ENCODE peak calls at places on chromosomes 3 and 15, in nine cellular contexts. One of them, this sample, is unnamed.

GRCh38 chr3:38153221-38153620 is 12.1 kb upstream of the OXSR1 start:
- DNase-seq in natural killer cell: no peak
- DNase-seq in A549: no peak
- DNase-seq in right atrium auricular region: no peak
- DNase-seq in cardiac muscle cell: no peak
- DNase-seq in brain microvascular endothelial cell: no peak
- DNase-seq in GM12864: no peak
- DNase-seq in fibroblast of mammary gland: no peak
- DNase-seq in BJ: no peak
- DNase-seq in this sample: no peak

GRCh38 chr15:25176991-25177954 is 222.5 kb downstream of the SNRPN start:
- DNase-seq in BJ: no peak
- DNase-seq in A549: no peak
- DNase-seq in GM12864: no peak
- DNase-seq in natural killer cell: peak
- DNase-seq in fibroblast of mammary gland: no peak
- DNase-seq in cardiac muscle cell: no peak
- DNase-seq in right atrium auricular region: peak
- DNase-seq in brain microvascular endothelial cell: no peak
- DNase-seq in this sample: no peak

GRCh38 chr3:171044828-171045793 is 18.6 kb upstream of the SLC2A2 start:
- DNase-seq in A549: peak
- DNase-seq in natural killer cell: no peak
- DNase-seq in GM12864: no peak
- DNase-seq in brain microvascular endothelial cell: peak
- DNase-seq in BJ: peak
- DNase-seq in cardiac muscle cell: peak
- DNase-seq in right atrium auricular region: no peak
- DNase-seq in fibroblast of mammary gland: peak
- DNase-seq in this sample: peak

GRCh38 chr3:67595424-67595823 is 59.0 kb downstream of the SUCLG2 start:
- DNase-seq in BJ: no peak
- DNase-seq in fibroblast of mammary gland: no peak
- DNase-seq in A549: no peak
- DNase-seq in natural killer cell: no peak
- DNase-seq in cardiac muscle cell: no peak
- DNase-seq in GM12864: no peak
- DNase-seq in brain microvascular endothelial cell: no peak
- DNase-seq in right atrium auricular region: no peak
- DNase-seq in this sample: no peak

GRCh38 chr3:10534066-10534465 is 28.7 kb upstream of the ATP2B2 start:
- DNase-seq in cardiac muscle cell: no peak
- DNase-seq in A549: no peak
- DNase-seq in BJ: no peak
- DNase-seq in right atrium auricular region: peak
- DNase-seq in brain microvascular endothelial cell: no peak
- DNase-seq in fibroblast of mammary gland: no peak
- DNase-seq in GM12864: no peak
- DNase-seq in natural killer cell: peak
- DNase-seq in this sample: no peak

GRCh38 chr15:62572797-62573196 is 407.7 kb upstream of the C2CD4B start:
- DNase-seq in brain microvascular endothelial cell: no peak
- DNase-seq in BJ: no peak
- DNase-seq in natural killer cell: no peak
- DNase-seq in cardiac muscle cell: no peak
- DNase-seq in A549: no peak
- DNase-seq in right atrium auricular region: no peak
- DNase-seq in GM12864: no peak
- DNase-seq in fibroblast of mammary gland: no peak
- DNase-seq in this sample: no peak

GRCh38 chr3:69324362-69325025 is 61.4 kb downstream of the FRMD4B start:
- DNase-seq in BJ: no peak
- DNase-seq in natural killer cell: no peak
- DNase-seq in A549: no peak
- DNase-seq in cardiac muscle cell: no peak
- DNase-seq in fibroblast of mammary gland: no peak
- DNase-seq in right atrium auricular region: no peak
- DNase-seq in brain microvascular endothelial cell: no peak
- DNase-seq in GM12864: no peak
- DNase-seq in this sample: no peak

GRCh38 chr3:73295511-73296257 is 234.2 kb downstream of the EBLN2 start:
- DNase-seq in natural killer cell: no peak
- DNase-seq in brain microvascular endothelial cell: no peak
- DNase-seq in cardiac muscle cell: no peak
- DNase-seq in right atrium auricular region: no peak
- DNase-seq in GM12864: no peak
- DNase-seq in A549: no peak
- DNase-seq in BJ: no peak
- DNase-seq in fibroblast of mammary gland: no peak
- DNase-seq in this sample: no peak

GRCh38 chr3:190840146-190840545 is 22.3 kb downstream of the GMNC start:
- DNase-seq in BJ: no peak
- DNase-seq in fibroblast of mammary gland: peak
- DNase-seq in right atrium auricular region: no peak
- DNase-seq in A549: no peak
- DNase-seq in cardiac muscle cell: peak
- DNase-seq in natural killer cell: no peak
- DNase-seq in brain microvascular endothelial cell: no peak
- DNase-seq in GM12864: no peak
- DNase-seq in this sample: peak

DNA sequence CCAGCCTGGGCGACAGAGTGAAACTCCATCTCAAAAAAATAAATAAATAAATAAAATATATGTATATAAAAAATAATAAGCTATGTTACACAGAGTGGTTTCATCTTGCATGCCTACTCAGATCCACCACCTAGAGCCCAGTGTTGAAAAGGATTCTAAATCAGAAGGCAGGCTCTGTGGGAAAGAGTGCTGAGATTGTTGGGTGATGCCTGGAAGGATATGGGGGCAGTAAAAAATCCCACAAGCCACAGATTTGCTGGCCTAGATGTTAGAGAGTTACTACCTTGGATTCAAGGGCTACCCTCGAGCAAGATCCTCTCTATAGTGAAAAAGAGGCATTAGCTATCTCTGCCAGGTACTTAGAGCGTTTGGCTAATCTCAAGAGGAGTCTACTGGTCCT is 144.3 kb downstream of the STAC start:
- DNase-seq in cardiac muscle cell: no peak
- DNase-seq in brain microvascular endothelial cell: no peak
- DNase-seq in GM12864: no peak
- DNase-seq in right atrium auricular region: no peak
- DNase-seq in fibroblast of mammary gland: no peak
- DNase-seq in A549: no peak
- DNase-seq in natural killer cell: no peak
- DNase-seq in BJ: no peak
- DNase-seq in this sample: no peak
- TF ChIP-seq CTCF in cardiac muscle cell: no peak
- TF ChIP-seq CTCF in brain microvascular endothelial cell: no peak
- TF ChIP-seq CTCF in GM12864: no peak
- TF ChIP-seq CTCF in right atrium auricular region: no peak
- TF ChIP-seq CTCF in fibroblast of mammary gland: no peak
- TF ChIP-seq CTCF in A549: no peak
- TF ChIP-seq CTCF in natural killer cell: no peak
- TF ChIP-seq CTCF in BJ: no peak
- TF ChIP-seq CTCF in this sample: no peak

DNA sequence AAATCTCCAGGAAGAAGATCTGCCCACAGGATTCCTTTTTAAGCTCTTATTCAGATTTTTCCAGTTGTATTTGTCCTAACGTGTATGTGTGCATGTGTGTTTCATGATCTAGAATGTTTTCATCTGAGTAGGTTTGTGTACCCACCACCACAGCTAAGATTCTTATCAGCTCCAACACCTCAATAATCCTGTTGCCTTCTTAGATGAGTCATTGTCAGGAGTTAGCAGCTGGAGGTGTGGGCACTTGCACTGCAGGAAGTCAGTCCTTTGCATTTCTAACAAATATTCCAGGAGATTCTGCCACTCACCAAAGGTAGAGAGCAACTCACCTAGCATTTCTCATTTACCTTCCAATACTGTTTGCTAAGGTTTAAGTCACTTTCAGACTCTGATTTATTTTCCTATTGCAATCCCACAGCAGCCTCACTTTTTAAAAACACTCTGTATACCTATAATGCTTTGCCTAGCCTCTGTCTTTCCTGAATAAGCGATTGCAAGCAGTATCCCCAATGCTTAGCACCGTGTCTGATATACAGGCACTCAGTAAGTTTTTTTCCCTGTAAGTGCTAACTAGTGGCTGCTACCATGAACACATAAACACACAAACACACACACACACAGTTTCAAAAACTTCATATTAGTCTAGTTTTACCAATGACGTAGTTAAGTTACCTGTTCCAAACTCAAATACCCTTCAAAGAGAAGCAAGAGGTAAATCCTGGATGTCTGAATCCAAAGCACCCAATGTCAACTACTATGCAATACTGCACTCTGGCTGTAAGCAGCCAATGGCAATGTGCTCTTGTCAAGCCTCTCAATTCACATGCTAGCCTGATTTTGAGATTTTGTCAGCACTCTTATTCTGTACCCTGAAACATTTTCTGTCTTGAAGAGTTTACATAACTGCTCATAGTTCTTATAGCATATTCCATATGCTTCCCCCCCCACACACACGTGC is 713.5 kb upstream of the LMCD1 start:
- DNase-seq in A549: no peak
- DNase-seq in natural killer cell: no peak
- DNase-seq in right atrium auricular region: no peak
- DNase-seq in BJ: no peak
- DNase-seq in GM12864: no peak
- DNase-seq in cardiac muscle cell: peak
- DNase-seq in fibroblast of mammary gland: no peak
- DNase-seq in brain microvascular endothelial cell: no peak
- DNase-seq in this sample: peak
- TF ChIP-seq CTCF in A549: no peak
- TF ChIP-seq CTCF in natural killer cell: no peak
- TF ChIP-seq CTCF in right atrium auricular region: no peak
- TF ChIP-seq CTCF in BJ: no peak
- TF ChIP-seq CTCF in GM12864: no peak
- TF ChIP-seq CTCF in cardiac muscle cell: no peak
- TF ChIP-seq CTCF in fibroblast of mammary gland: no peak
- TF ChIP-seq CTCF in brain microvascular endothelial cell: no peak
- TF ChIP-seq CTCF in this sample: no peak

DNA sequence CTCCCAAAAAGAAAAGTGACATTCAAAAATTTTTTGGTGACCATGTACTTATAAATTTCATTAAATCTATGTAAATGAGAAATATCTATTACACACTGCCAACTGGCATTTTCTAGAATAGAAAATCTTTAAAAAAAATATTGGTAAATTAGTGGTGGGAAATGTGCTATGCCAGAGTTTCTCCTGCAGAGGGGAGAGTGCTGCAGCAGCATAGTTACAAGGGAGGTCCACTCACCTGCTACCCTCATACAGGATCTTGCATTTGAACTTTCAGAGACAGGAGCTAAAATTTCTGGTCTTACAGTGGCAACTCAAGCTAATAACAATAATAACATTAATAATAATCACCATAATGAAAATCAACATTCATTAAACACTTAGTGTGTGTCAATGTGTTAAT is 459.6 kb downstream of the NSUN3 start:
- DNase-seq in A549: no peak
- DNase-seq in brain microvascular endothelial cell: no peak
- DNase-seq in natural killer cell: no peak
- DNase-seq in cardiac muscle cell: no peak
- DNase-seq in GM12864: no peak
- DNase-seq in fibroblast of mammary gland: no peak
- DNase-seq in BJ: no peak
- DNase-seq in right atrium auricular region: no peak
- DNase-seq in this sample: no peak
- TF ChIP-seq CTCF in A549: no peak
- TF ChIP-seq CTCF in brain microvascular endothelial cell: peak
- TF ChIP-seq CTCF in natural killer cell: no peak
- TF ChIP-seq CTCF in cardiac muscle cell: no peak
- TF ChIP-seq CTCF in GM12864: no peak
- TF ChIP-seq CTCF in fibroblast of mammary gland: no peak
- TF ChIP-seq CTCF in BJ: no peak
- TF ChIP-seq CTCF in right atrium auricular region: no peak
- TF ChIP-seq CTCF in this sample: peak

DNA sequence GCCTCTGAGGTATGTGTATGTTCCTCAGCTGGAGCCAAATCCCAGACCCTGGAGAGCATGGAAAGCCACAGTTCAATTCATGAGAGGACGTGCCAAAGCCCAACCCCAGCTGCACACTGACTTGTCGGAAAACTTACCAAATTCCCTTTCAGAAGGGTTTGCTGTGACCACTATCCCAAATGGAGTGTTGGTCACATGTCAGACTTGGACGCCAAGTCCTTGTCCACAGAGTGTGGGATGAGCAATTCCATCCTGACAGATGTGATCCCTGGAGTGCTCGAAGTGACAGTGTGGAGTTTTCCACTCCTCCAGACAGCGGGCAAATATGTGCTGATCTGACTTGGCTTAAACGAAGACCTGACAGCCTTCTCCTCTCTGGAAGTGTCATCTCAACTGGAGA is 71.2 kb downstream of the RORA start:
- DNase-seq in fibroblast of mammary gland: peak
- DNase-seq in cardiac muscle cell: peak
- DNase-seq in GM12864: no peak
- DNase-seq in right atrium auricular region: peak
- DNase-seq in BJ: no peak
- DNase-seq in brain microvascular endothelial cell: no peak
- DNase-seq in natural killer cell: no peak
- DNase-seq in A549: no peak
- DNase-seq in this sample: no peak
- TF ChIP-seq CTCF in fibroblast of mammary gland: no peak
- TF ChIP-seq CTCF in cardiac muscle cell: no peak
- TF ChIP-seq CTCF in GM12864: no peak
- TF ChIP-seq CTCF in right atrium auricular region: no peak
- TF ChIP-seq CTCF in BJ: no peak
- TF ChIP-seq CTCF in brain microvascular endothelial cell: no peak
- TF ChIP-seq CTCF in natural killer cell: no peak
- TF ChIP-seq CTCF in A549: no peak
- TF ChIP-seq CTCF in this sample: no peak

GRCh38 chr3:123741058-123741511 is 143.0 kb downstream of the MYLK start:
- DNase-seq in cardiac muscle cell: no peak
- DNase-seq in brain microvascular endothelial cell: no peak
- DNase-seq in right atrium auricular region: no peak
- DNase-seq in BJ: peak
- DNase-seq in fibroblast of mammary gland: no peak
- DNase-seq in natural killer cell: no peak
- DNase-seq in GM12864: no peak
- DNase-seq in A549: no peak
- DNase-seq in this sample: no peak

GRCh38 chr3:123749716-123750115 is 134.4 kb downstream of the MYLK start:
- DNase-seq in natural killer cell: no peak
- DNase-seq in cardiac muscle cell: peak
- DNase-seq in GM12864: no peak
- DNase-seq in A549: no peak
- DNase-seq in fibroblast of mammary gland: peak
- DNase-seq in BJ: peak
- DNase-seq in right atrium auricular region: no peak
- DNase-seq in brain microvascular endothelial cell: peak
- DNase-seq in this sample: peak

GRCh38 chr3:123743121-123743520 is 141.0 kb downstream of the MYLK start:
- DNase-seq in fibroblast of mammary gland: no peak
- DNase-seq in right atrium auricular region: no peak
- DNase-seq in GM12864: no peak
- DNase-seq in brain microvascular endothelial cell: no peak
- DNase-seq in natural killer cell: no peak
- DNase-seq in BJ: peak
- DNase-seq in cardiac muscle cell: no peak
- DNase-seq in A549: no peak
- DNase-seq in this sample: no peak

GRCh38 chr3:123750209-123750608 is 133.9 kb downstream of the MYLK start:
- DNase-seq in right atrium auricular region: no peak
- DNase-seq in fibroblast of mammary gland: no peak
- DNase-seq in BJ: no peak
- DNase-seq in A549: no peak
- DNase-seq in natural killer cell: no peak
- DNase-seq in GM12864: no peak
- DNase-seq in brain microvascular endothelial cell: no peak
- DNase-seq in cardiac muscle cell: peak
- DNase-seq in this sample: no peak

GRCh38 chr3:123745184-123745855 is 138.8 kb downstream of the MYLK start:
- DNase-seq in A549: no peak
- DNase-seq in natural killer cell: no peak
- DNase-seq in fibroblast of mammary gland: peak
- DNase-seq in GM12864: no peak
- DNase-seq in BJ: no peak
- DNase-seq in brain microvascular endothelial cell: no peak
- DNase-seq in right atrium auricular region: no peak
- DNase-seq in cardiac muscle cell: peak
- DNase-seq in this sample: no peak
- TF ChIP-seq CTCF in A549: peak
- TF ChIP-seq CTCF in natural killer cell: no peak
- TF ChIP-seq CTCF in fibroblast of mammary gland: peak
- TF ChIP-seq CTCF in GM12864: peak
- TF ChIP-seq CTCF in BJ: peak
- TF ChIP-seq CTCF in brain microvascular endothelial cell: peak
- TF ChIP-seq CTCF in right atrium auricular region: no peak
- TF ChIP-seq CTCF in cardiac muscle cell: peak
- TF ChIP-seq CTCF in this sample: peak